ENCODE peak calls at places on chromosomes 6 and 20, in seven cellular contexts. One of them, this sample, is unnamed.

GRCh38 chr6:115819506-115819905 is 241.2 kb downstream of the FRK start:
- DNase-seq in left ventricle myocardium inferior: no peak
- DNase-seq in fibroblast of lung: no peak
- DNase-seq in CD8-positive, alpha-beta memory T cell: no peak
- DNase-seq in testis: no peak
- DNase-seq in tibial nerve: no peak
- DNase-seq in naive thymus-derived CD4-positive, alpha-beta T cell: no peak
- DNase-seq in this sample: no peak

GRCh38 chr6:157198425-157199279 is 124.7 kb downstream of the TMEM242 start:
- DNase-seq in left ventricle myocardium inferior: peak
- DNase-seq in fibroblast of lung: no peak
- DNase-seq in CD8-positive, alpha-beta memory T cell: no peak
- DNase-seq in testis: peak
- DNase-seq in tibial nerve: no peak
- DNase-seq in naive thymus-derived CD4-positive, alpha-beta T cell: no peak
- DNase-seq in this sample: peak

GRCh38 chr6:163490826-163491577 is 76.5 kb downstream of the QKI start:
- DNase-seq in left ventricle myocardium inferior: peak
- DNase-seq in fibroblast of lung: peak
- DNase-seq in CD8-positive, alpha-beta memory T cell: peak
- DNase-seq in testis: peak
- DNase-seq in tibial nerve: peak
- DNase-seq in naive thymus-derived CD4-positive, alpha-beta T cell: peak
- DNase-seq in this sample: peak

GRCh38 chr20:44734938-44735337 is 10.7 kb upstream of the KCNK15 start:
- DNase-seq in left ventricle myocardium inferior: no peak
- DNase-seq in fibroblast of lung: peak
- DNase-seq in CD8-positive, alpha-beta memory T cell: no peak
- DNase-seq in testis: no peak
- DNase-seq in tibial nerve: no peak
- DNase-seq in naive thymus-derived CD4-positive, alpha-beta T cell: no peak
- DNase-seq in this sample: no peak

GRCh38 chr20:47973519-47974233 is 188.4 kb upstream of the SULF2 start:
- DNase-seq in left ventricle myocardium inferior: peak
- DNase-seq in fibroblast of lung: peak
- DNase-seq in CD8-positive, alpha-beta memory T cell: no peak
- DNase-seq in testis: no peak
- DNase-seq in tibial nerve: no peak
- DNase-seq in naive thymus-derived CD4-positive, alpha-beta T cell: no peak
- DNase-seq in this sample: peak

GRCh38 chr6:154319231-154319858 is 37.3 kb downstream of the IPCEF1 start:
- DNase-seq in left ventricle myocardium inferior: no peak
- DNase-seq in fibroblast of lung: peak
- DNase-seq in CD8-positive, alpha-beta memory T cell: no peak
- DNase-seq in testis: no peak
- DNase-seq in tibial nerve: no peak
- DNase-seq in naive thymus-derived CD4-positive, alpha-beta T cell: no peak
- DNase-seq in this sample: no peak

GRCh38 chr6:122996797-122997520 is 924 bp downstream of the CLVS2 start:
- DNase-seq in left ventricle myocardium inferior: no peak
- DNase-seq in fibroblast of lung: no peak
- DNase-seq in CD8-positive, alpha-beta memory T cell: no peak
- DNase-seq in testis: no peak
- DNase-seq in tibial nerve: no peak
- DNase-seq in naive thymus-derived CD4-positive, alpha-beta T cell: no peak
- DNase-seq in this sample: no peak

GRCh38 chr6:149196091-149196490 is 121.4 kb upstream of the TAB2 start:
- DNase-seq in left ventricle myocardium inferior: no peak
- DNase-seq in fibroblast of lung: no peak
- DNase-seq in CD8-positive, alpha-beta memory T cell: no peak
- DNase-seq in testis: no peak
- DNase-seq in tibial nerve: no peak
- DNase-seq in naive thymus-derived CD4-positive, alpha-beta T cell: no peak
- DNase-seq in this sample: no peak

GRCh38 chr6:142369266-142369665 is 67.5 kb downstream of the ADGRG6 start:
- DNase-seq in left ventricle myocardium inferior: no peak
- DNase-seq in fibroblast of lung: no peak
- DNase-seq in CD8-positive, alpha-beta memory T cell: no peak
- DNase-seq in testis: no peak
- DNase-seq in tibial nerve: no peak
- DNase-seq in naive thymus-derived CD4-positive, alpha-beta T cell: no peak
- DNase-seq in this sample: no peak

GRCh38 chr20:53157443-53158408 is 185.6 kb downstream of the TSHZ2 start:
- DNase-seq in left ventricle myocardium inferior: no peak
- DNase-seq in fibroblast of lung: peak
- DNase-seq in CD8-positive, alpha-beta memory T cell: peak
- DNase-seq in testis: peak
- DNase-seq in tibial nerve: no peak
- DNase-seq in naive thymus-derived CD4-positive, alpha-beta T cell: no peak
- DNase-seq in this sample: peak

GRCh38 chr20:45138451-45139300 is 14.4 kb upstream of the WFDC12 start:
- DNase-seq in left ventricle myocardium inferior: peak
- DNase-seq in fibroblast of lung: no peak
- DNase-seq in CD8-positive, alpha-beta memory T cell: no peak
- DNase-seq in testis: peak
- DNase-seq in tibial nerve: no peak
- DNase-seq in naive thymus-derived CD4-positive, alpha-beta T cell: peak
- DNase-seq in this sample: peak

GRCh38 chr6:119278625-119279024 is 70.9 kb downstream of the MAN1A1 start:
- DNase-seq in left ventricle myocardium inferior: no peak
- DNase-seq in fibroblast of lung: no peak
- DNase-seq in CD8-positive, alpha-beta memory T cell: no peak
- DNase-seq in testis: no peak
- DNase-seq in tibial nerve: no peak
- DNase-seq in naive thymus-derived CD4-positive, alpha-beta T cell: no peak
- DNase-seq in this sample: no peak

GRCh38 chr6:72826033-72826432 is 204.2 kb downstream of the KCNQ5 start:
- DNase-seq in left ventricle myocardium inferior: no peak
- DNase-seq in fibroblast of lung: peak
- DNase-seq in CD8-positive, alpha-beta memory T cell: no peak
- DNase-seq in testis: no peak
- DNase-seq in tibial nerve: no peak
- DNase-seq in naive thymus-derived CD4-positive, alpha-beta T cell: no peak
- DNase-seq in this sample: no peak

GRCh38 chr6:129686941-129687627 is 22.9 kb downstream of the ARHGAP18 start:
- DNase-seq in left ventricle myocardium inferior: no peak
- DNase-seq in fibroblast of lung: peak
- DNase-seq in CD8-positive, alpha-beta memory T cell: peak
- DNase-seq in testis: no peak
- DNase-seq in tibial nerve: no peak
- DNase-seq in naive thymus-derived CD4-positive, alpha-beta T cell: peak
- DNase-seq in this sample: peak

GRCh38 chr6:150245148-150245547 is 102.3 kb downstream of the PPP1R14C start:
- DNase-seq in left ventricle myocardium inferior: no peak
- DNase-seq in fibroblast of lung: no peak
- DNase-seq in CD8-positive, alpha-beta memory T cell: no peak
- DNase-seq in testis: no peak
- DNase-seq in tibial nerve: no peak
- DNase-seq in naive thymus-derived CD4-positive, alpha-beta T cell: no peak
- DNase-seq in this sample: no peak

GRCh38 chr6:127518212-127518709 is 874 bp downstream of the MTCL3 start:
- DNase-seq in left ventricle myocardium inferior: no peak
- DNase-seq in fibroblast of lung: peak
- DNase-seq in CD8-positive, alpha-beta memory T cell: no peak
- DNase-seq in testis: no peak
- DNase-seq in tibial nerve: no peak
- DNase-seq in naive thymus-derived CD4-positive, alpha-beta T cell: no peak
- DNase-seq in this sample: no peak

GRCh38 chr6:82032444-82032843 is 215.1 kb downstream of the IBTK start:
- DNase-seq in left ventricle myocardium inferior: no peak
- DNase-seq in fibroblast of lung: no peak
- DNase-seq in CD8-positive, alpha-beta memory T cell: no peak
- DNase-seq in testis: no peak
- DNase-seq in tibial nerve: no peak
- DNase-seq in naive thymus-derived CD4-positive, alpha-beta T cell: no peak
- DNase-seq in this sample: no peak

GRCh38 chr20:18188446-18188845 is 50.8 kb downstream of the KAT14 start:
- DNase-seq in left ventricle myocardium inferior: no peak
- DNase-seq in fibroblast of lung: peak
- DNase-seq in CD8-positive, alpha-beta memory T cell: no peak
- DNase-seq in testis: no peak
- DNase-seq in tibial nerve: no peak
- DNase-seq in naive thymus-derived CD4-positive, alpha-beta T cell: no peak
- DNase-seq in this sample: no peak

GRCh38 chr6:6466967-6467761 is 121.4 kb upstream of the LY86 start:
- DNase-seq in left ventricle myocardium inferior: no peak
- DNase-seq in fibroblast of lung: peak
- DNase-seq in CD8-positive, alpha-beta memory T cell: no peak
- DNase-seq in testis: no peak
- DNase-seq in tibial nerve: no peak
- DNase-seq in naive thymus-derived CD4-positive, alpha-beta T cell: no peak
- DNase-seq in this sample: no peak

GRCh38 chr20:4973330-4974097 is 27.8 kb downstream of the SLC23A2 start:
- DNase-seq in left ventricle myocardium inferior: peak
- DNase-seq in fibroblast of lung: peak
- DNase-seq in CD8-positive, alpha-beta memory T cell: peak
- DNase-seq in testis: peak
- DNase-seq in tibial nerve: peak
- DNase-seq in naive thymus-derived CD4-positive, alpha-beta T cell: peak
- DNase-seq in this sample: peak

GRCh38 chr6:89243331-89243629 is 26.1 kb upstream of the GABRR1 start:
- DNase-seq in left ventricle myocardium inferior: no peak
- DNase-seq in fibroblast of lung: no peak
- DNase-seq in CD8-positive, alpha-beta memory T cell: no peak
- DNase-seq in testis: no peak
- DNase-seq in tibial nerve: no peak
- DNase-seq in naive thymus-derived CD4-positive, alpha-beta T cell: no peak
- DNase-seq in this sample: no peak

GRCh38 chr6:1817033-1817761 is 207.5 kb downstream of the FOXC1 start:
- DNase-seq in left ventricle myocardium inferior: no peak
- DNase-seq in fibroblast of lung: peak
- DNase-seq in CD8-positive, alpha-beta memory T cell: no peak
- DNase-seq in testis: no peak
- DNase-seq in tibial nerve: no peak
- DNase-seq in naive thymus-derived CD4-positive, alpha-beta T cell: no peak
- DNase-seq in this sample: no peak

GRCh38 chr6:106716966-106717365 is 87.6 kb downstream of the QRSL1 start:
- DNase-seq in left ventricle myocardium inferior: no peak
- DNase-seq in fibroblast of lung: no peak
- DNase-seq in CD8-positive, alpha-beta memory T cell: no peak
- DNase-seq in testis: no peak
- DNase-seq in tibial nerve: no peak
- DNase-seq in naive thymus-derived CD4-positive, alpha-beta T cell: no peak
- DNase-seq in this sample: no peak
- H3K27ac ChIP-seq in left ventricle myocardium inferior: no peak
- H3K27ac ChIP-seq in fibroblast of lung: no peak
- H3K27ac ChIP-seq in CD8-positive, alpha-beta memory T cell: no peak
- H3K27ac ChIP-seq in testis: no peak
- H3K27ac ChIP-seq in tibial nerve: no peak
- H3K27ac ChIP-seq in naive thymus-derived CD4-positive, alpha-beta T cell: no peak
- H3K27ac ChIP-seq in this sample: no peak

DNA sequence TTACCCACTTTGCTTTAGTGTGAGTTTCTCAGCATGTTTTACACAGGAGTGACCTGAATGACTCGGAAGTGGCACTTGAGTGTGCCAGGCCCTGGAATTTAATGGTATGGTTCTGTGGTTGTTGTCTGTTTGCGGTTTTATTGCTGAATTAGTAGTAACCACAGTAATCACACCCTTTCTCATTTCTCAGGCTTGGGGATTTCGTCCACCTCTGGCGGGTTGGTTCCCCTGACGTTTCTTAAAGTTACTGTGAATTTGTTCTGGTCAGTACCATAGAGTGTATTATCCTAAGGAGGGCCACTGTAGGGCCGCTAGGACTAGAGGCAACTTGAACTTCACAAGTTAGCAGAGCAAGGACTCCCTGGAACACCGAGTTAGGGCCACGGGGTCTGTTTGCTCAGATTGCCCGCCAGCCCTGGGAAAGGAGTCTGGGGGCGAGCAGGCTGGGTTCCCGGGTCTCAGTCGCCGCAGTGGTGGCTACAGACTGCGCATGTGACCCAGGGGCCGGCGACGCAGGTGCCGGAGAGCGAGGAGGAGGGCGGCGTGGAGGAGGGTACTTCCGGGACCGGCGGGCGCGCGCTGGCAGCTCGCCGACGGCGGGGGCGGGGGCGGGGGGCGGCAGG is 546 bp upstream of the KLHL32 start:
- DNase-seq in left ventricle myocardium inferior: no peak
- DNase-seq in fibroblast of lung: no peak
- DNase-seq in CD8-positive, alpha-beta memory T cell: no peak
- DNase-seq in testis: no peak
- DNase-seq in tibial nerve: no peak
- DNase-seq in naive thymus-derived CD4-positive, alpha-beta T cell: no peak
- DNase-seq in this sample: no peak
- H3K27ac ChIP-seq in left ventricle myocardium inferior: peak
- H3K27ac ChIP-seq in fibroblast of lung: no peak
- H3K27ac ChIP-seq in CD8-positive, alpha-beta memory T cell: peak
- H3K27ac ChIP-seq in testis: peak
- H3K27ac ChIP-seq in tibial nerve: peak
- H3K27ac ChIP-seq in naive thymus-derived CD4-positive, alpha-beta T cell: peak
- H3K27ac ChIP-seq in this sample: peak

DNA sequence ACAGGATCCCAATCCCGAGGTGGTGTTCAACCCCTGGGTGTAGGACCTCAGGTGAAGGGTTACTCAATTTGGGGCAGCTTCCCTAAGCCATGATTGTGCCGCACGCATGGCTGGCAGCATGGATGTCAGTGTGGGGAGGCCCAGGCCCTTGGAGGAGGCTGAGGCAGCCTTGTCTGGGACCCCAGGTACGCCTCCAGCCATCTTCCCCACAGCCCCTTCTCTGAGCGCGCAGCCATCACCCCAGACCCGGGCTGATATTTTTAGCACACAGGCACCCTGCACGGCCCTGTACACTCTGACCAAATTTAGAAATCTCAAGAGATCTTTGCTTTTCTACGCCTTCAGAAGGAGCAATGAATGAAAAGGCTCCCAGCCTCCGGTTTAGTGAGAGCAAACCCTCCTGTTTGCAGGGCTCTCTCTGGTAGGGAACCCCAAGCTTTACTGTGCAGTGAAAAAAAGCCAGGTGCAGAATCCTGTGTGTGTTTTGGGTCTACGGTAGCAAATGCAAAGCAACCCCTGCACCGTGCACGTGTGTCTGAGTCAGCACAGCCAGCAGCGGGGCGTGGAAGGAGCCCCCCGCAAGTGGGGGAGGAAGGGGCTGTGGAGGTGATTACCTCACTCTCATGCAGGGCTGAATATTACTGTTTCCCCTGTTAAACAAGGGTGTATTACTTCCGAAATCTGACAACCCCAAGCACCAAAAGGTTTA is 44.3 kb downstream of the CTCFL start:
- DNase-seq in left ventricle myocardium inferior: no peak
- DNase-seq in fibroblast of lung: no peak
- DNase-seq in CD8-positive, alpha-beta memory T cell: peak
- DNase-seq in testis: no peak
- DNase-seq in tibial nerve: no peak
- DNase-seq in naive thymus-derived CD4-positive, alpha-beta T cell: peak
- DNase-seq in this sample: no peak
- H3K27ac ChIP-seq in left ventricle myocardium inferior: no peak
- H3K27ac ChIP-seq in fibroblast of lung: no peak
- H3K27ac ChIP-seq in CD8-positive, alpha-beta memory T cell: no peak
- H3K27ac ChIP-seq in testis: no peak
- H3K27ac ChIP-seq in tibial nerve: no peak
- H3K27ac ChIP-seq in naive thymus-derived CD4-positive, alpha-beta T cell: peak
- H3K27ac ChIP-seq in this sample: no peak

DNA sequence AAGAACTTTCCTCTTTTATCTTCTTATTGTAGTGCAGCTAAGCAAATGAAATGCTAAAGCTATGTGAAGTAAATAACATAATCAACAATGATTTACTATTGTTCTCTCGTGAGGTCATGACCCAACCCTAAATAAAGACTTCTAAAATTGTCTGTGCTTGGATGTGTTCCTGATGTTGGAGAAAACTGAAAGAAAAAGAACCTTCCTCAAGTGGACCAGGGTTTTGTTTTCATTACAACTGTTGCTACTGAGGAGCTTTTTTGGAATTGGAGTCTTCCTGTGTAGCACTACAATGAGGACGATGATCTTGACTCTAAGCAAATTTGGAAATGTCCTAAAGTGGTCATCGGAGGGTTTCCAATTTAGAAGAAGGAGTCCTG is 59.7 kb upstream of the SUPT3H start:
- DNase-seq in left ventricle myocardium inferior: no peak
- DNase-seq in fibroblast of lung: no peak
- DNase-seq in CD8-positive, alpha-beta memory T cell: no peak
- DNase-seq in testis: no peak
- DNase-seq in tibial nerve: no peak
- DNase-seq in naive thymus-derived CD4-positive, alpha-beta T cell: no peak
- DNase-seq in this sample: no peak
- H3K27ac ChIP-seq in left ventricle myocardium inferior: peak
- H3K27ac ChIP-seq in fibroblast of lung: peak
- H3K27ac ChIP-seq in CD8-positive, alpha-beta memory T cell: no peak
- H3K27ac ChIP-seq in testis: no peak
- H3K27ac ChIP-seq in tibial nerve: peak
- H3K27ac ChIP-seq in naive thymus-derived CD4-positive, alpha-beta T cell: no peak
- H3K27ac ChIP-seq in this sample: no peak

This sample was measured in body of pancreas.